ENCODE peak calls at places on chromosomes 16 and 17, in seven cellular contexts. I is skeletal muscle cell; M is ascending aorta; F is cardiac muscle cell; G is CD8-positive, alpha-beta memory T cell; V is retinal pigment epithelial cell; A is stomach. W is an unnamed sample.
A peak's percentile ranks its signal among the peaks of the same experiment; 100 is the strongest.

GRCh38 chr17:71187145-71187878 is 933.5 kb upstream of the SOX9 start:
- DNase-seq in F (no peak), A (no peak), M (no peak), I (no peak), V (no peak), G (no peak), W (no peak)

GRCh38 chr17:13584701-13585080 is 17.0 kb downstream of the HS3ST3A1 start:
- DNase-seq in F (no peak), G (no peak), V (no peak), A (no peak), I (no peak), M (no peak), W (no peak)

GRCh38 chr16:14244344-14245010 is 173.4 kb downstream of the MRTFB start:
- DNase-seq in I (peak; percentile 28), V (no peak), G (no peak), M (no peak), A (no peak), F (no peak), W (no peak)

GRCh38 chr17:36934144-36934758 is 3.0 kb upstream of the LHX1 start:
- DNase-seq in I (no peak), F (no peak), M (no peak), G (no peak), V (no peak), A (no peak), W (no peak)

GRCh38 chr16:2767140-2767731 is 9.8 kb downstream of the ELOB start:
- DNase-seq in V (no peak), F (no peak), M (no peak), I (no peak), G (no peak), A (no peak), W (no peak)

GRCh38 chr17:39915559-39915958 is 2.9 kb downstream of the GSDMB start:
- DNase-seq in M (no peak), A (no peak), V (no peak), G (no peak), F (no peak), I (no peak), W (no peak)

GRCh38 chr17:79047923-79048825 is 24.2 kb downstream of the C1QTNF1 start:
- DNase-seq in I (no peak), F (no peak), V (no peak), A (peak; percentile 39), G (no peak), M (no peak), W (no peak)

GRCh38 chr16:27401768-27402568 is at the start of gene IL21R:
- DNase-seq in M (peak; percentile 70), V (no peak), G (peak; percentile 86), F (no peak), I (peak; percentile 62), A (peak; percentile 50), W (no peak)

GRCh38 chr16:87338155-87338765 is 21.1 kb upstream of the C16orf95 start:
- DNase-seq in A (no peak), I (no peak), V (no peak), M (no peak), G (no peak), F (no peak), W (no peak)

GRCh38 chr17:65690626-65691310 is 129.3 kb upstream of the AXIN2 start:
- DNase-seq in F (no peak), G (no peak), M (no peak), A (no peak), I (no peak), V (no peak), W (no peak)

GRCh38 chr17:17041571-17042380 is 481 bp upstream of the MPRIP start:
- DNase-seq in M (peak; percentile 99), V (peak; percentile 85), A (peak; percentile 100), I (peak; percentile 93), F (peak; percentile 99), G (peak; percentile 97), W (no peak)

GRCh38 chr17:77317091-77317519 is 176.3 kb downstream of the SEC14L1 start:
- DNase-seq in V (no peak), G (no peak), F (no peak), M (no peak), A (no peak), I (no peak), W (no peak)

GRCh38 chr17:38749222-38750043 is 1.3 kb upstream of the PCGF2 start:
- DNase-seq in V (no peak), I (no peak), F (peak; percentile 83), M (peak; percentile 89), G (no peak), A (peak; percentile 81), W (peak; percentile 9)

GRCh38 chr16:85417156-85417860 is 195.8 kb upstream of the GSE1 start:
- DNase-seq in V (no peak), I (no peak), A (no peak), F (no peak), G (no peak), M (no peak), W (no peak)

GRCh38 chr17:4232168-4232813 is 31.5 kb downstream of the ANKFY1 start:
- DNase-seq in I (no peak), V (no peak), M (no peak), G (no peak), A (no peak), F (no peak), W (no peak)

GRCh38 chr16:23423496-23424049 is 29.4 kb downstream of the COG7 start:
- DNase-seq in M (peak; percentile 92), F (no peak), I (peak; percentile 83), G (no peak), V (peak; percentile 86), A (peak; percentile 83), W (peak; percentile 82)

GRCh38 chr17:18362509-18363020 is 785 bp downstream of the SHMT1 start:
- DNase-seq in G (no peak), A (peak; percentile 64), V (peak; percentile 27), I (no peak), F (peak; percentile 45), M (peak; percentile 67), W (peak; percentile 74)

GRCh38 chr16:19660432-19660831 is 57.6 kb downstream of the KNOP1 start:
- DNase-seq in M (no peak), G (no peak), I (no peak), V (no peak), F (no peak), A (no peak), W (no peak)

GRCh38 chr16:17404903-17405691 is 65.7 kb downstream of the XYLT1 start:
- DNase-seq in G (no peak), I (peak; percentile 63), M (peak; percentile 94), F (no peak), V (peak; percentile 19), A (no peak), W (no peak)

DNA sequence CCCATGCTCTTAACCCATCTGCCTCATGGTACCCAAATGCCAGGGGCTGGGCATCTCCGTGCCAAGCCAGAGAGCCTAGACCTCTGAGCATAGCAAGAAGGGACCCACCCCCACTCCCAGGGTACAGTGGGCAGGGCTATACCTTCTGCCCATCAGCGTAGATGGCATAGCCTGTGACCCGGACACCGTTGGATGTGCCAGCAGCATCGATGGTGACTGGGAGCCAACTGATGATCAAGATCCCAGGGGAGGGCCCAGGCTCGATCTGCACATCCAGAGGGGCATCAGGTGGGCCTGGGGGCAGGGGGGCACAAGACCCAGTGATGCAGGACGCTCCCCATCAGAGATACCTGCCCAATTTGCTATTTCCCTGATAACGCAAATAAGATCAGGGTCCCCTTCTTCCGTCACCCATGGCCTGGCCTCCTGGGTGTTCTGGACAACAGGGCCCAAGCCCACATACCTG is 17.1 kb downstream of the TSPOAP1 start:
- DNase-seq in M (peak; percentile 61), A (no peak), G (no peak), I (no peak), F (no peak), V (no peak), W (no peak)
- H3K4me3 ChIP-seq in M (no peak overlapping the region), A (no peak overlapping the region), G (no peak overlapping the region), I (no peak overlapping the region), F (no peak overlapping the region), V (no peak overlapping the region), W (no peak overlapping the region)

DNA sequence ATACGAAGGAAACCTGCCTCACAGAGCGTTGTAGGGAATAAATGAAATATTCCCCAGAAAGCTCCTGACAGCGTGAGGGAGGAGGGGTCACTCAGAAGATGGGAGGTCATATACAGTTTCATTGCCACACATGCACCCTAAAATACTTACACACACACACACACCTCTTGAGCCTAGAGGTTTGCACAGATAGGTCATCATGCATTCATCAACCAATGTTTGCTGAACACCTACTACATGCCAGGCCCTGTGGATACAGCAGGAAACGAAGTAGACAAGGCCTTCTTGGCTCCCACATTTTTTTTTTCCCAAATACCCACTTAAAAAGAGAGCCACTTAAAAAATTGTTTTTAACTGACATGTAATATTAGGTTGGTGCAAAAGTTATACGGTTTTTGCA is 907 bp upstream of the PLLP start:
- DNase-seq in M (no peak), I (no peak), V (no peak), A (no peak), G (no peak), F (no peak), W (no peak)
- H3K4me3 ChIP-seq in M (peak overlapping the region; percentile 77), I (no peak overlapping the region), V (no peak overlapping the region), A (no peak overlapping the region), G (peak overlapping the region; percentile 53), F (no peak overlapping the region), W (no peak overlapping the region)

GRCh38 chr16:4113358-4114256 is 2.6 kb downstream of the ADCY9 start:
- DNase-seq in G (no peak), M (no peak), I (no peak), V (no peak), A (no peak), F (peak; percentile 30), W (no peak)
- H3K4me3 ChIP-seq in G (no peak overlapping the region), M (peak overlapping the region; percentile 95), I (peak overlapping the region; percentile 44), V (no peak overlapping the region), A (peak overlapping the region; percentile 64), F (peak overlapping the region; percentile 25), W (peak overlapping the region; percentile 54)

DNA sequence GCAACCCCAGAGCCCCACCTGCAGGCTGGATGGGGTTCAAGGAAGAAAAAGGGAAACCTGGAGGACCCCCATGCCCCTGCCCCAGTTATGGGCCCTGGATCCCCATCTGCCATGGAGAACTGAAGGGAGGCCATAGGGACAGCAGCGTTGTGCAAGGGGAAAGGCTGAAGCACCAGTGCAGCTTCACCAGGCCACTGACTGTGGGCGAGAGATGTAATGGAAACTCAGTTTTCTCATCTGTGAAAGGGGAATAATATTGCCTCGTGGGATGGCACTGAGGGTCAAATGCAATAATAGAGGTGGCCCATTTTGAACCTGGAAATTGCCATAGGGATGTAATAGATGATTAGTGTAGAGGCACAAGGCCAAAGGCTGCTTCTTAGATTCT is 9.9 kb upstream of the TSPOAP1 start:
- DNase-seq in V (no peak), M (no peak), F (no peak), I (no peak), G (no peak), A (no peak), W (no peak)
- H3K4me3 ChIP-seq in V (no peak overlapping the region), M (peak overlapping the region; percentile 31), F (no peak overlapping the region), I (no peak overlapping the region), G (peak overlapping the region; percentile 98), A (peak overlapping the region; percentile 14), W (no peak overlapping the region)

DNA sequence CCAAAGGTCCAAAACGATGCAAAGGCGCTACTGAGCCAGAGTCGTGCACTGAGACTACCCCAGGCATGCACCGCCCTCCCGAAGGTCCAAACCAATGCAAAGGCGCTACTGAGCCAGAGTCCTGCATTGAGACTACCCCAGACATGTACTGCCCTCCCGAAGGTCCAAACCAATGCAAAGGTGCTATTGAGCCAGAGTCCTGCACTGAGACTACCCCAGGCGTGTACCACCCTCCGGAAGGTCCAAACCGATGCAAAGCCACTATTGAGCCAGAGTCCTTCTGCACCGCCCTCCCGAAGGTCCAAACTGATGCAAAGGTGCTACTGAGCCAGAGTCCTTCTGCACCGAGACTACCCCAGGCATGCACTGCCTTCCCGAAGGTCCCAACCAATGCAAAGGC is 27.1 kb downstream of the SLC43A2 start:
- DNase-seq in I (no peak), A (no peak), M (no peak), V (no peak), G (no peak), F (no peak), W (no peak)
- H3K4me3 ChIP-seq in I (no peak overlapping the region), A (no peak overlapping the region), M (no peak overlapping the region), V (no peak overlapping the region), G (no peak overlapping the region), F (no peak overlapping the region), W (no peak overlapping the region)

W was measured in epithelial cell of proximal tubule.